ENCODE peak calls at places on chromosomes 11 and 22, in seven cellular contexts. One of them, this sample, is unnamed.

GRCh38 chr22:36422287-36423014 is 34.7 kb upstream of the MYH9 start:
- DNase-seq in cardiac fibroblast: no peak
- DNase-seq in CD8-positive, alpha-beta T cell: no peak
- DNase-seq in HFF-Myc: no peak
- DNase-seq in WERI-Rb-1: no peak
- DNase-seq in lower leg skin: no peak
- DNase-seq in fibroblast of pulmonary artery: no peak
- DNase-seq in this sample: no peak

GRCh38 chr11:42524534-42525227 is 787.1 kb upstream of the API5 start:
- DNase-seq in HFF-Myc: peak; percentile 1
- DNase-seq in WERI-Rb-1: peak; percentile 44
- DNase-seq in lower leg skin: peak; percentile 41
- DNase-seq in fibroblast of pulmonary artery: peak; percentile 82
- DNase-seq in CD8-positive, alpha-beta T cell: no peak
- DNase-seq in cardiac fibroblast: peak; percentile 80
- DNase-seq in this sample: no peak

GRCh38 chr22:44422742-44423370 is 75.2 kb downstream of the RTL6 start:
- DNase-seq in fibroblast of pulmonary artery: no peak
- DNase-seq in WERI-Rb-1: no peak
- DNase-seq in CD8-positive, alpha-beta T cell: no peak
- DNase-seq in lower leg skin: no peak
- DNase-seq in HFF-Myc: no peak
- DNase-seq in cardiac fibroblast: no peak
- DNase-seq in this sample: no peak

GRCh38 chr22:20319041-20319744 is 667 bp downstream of the DGCR6L start:
- DNase-seq in CD8-positive, alpha-beta T cell: peak; percentile 24
- DNase-seq in lower leg skin: peak; percentile 14
- DNase-seq in cardiac fibroblast: peak; percentile 14
- DNase-seq in HFF-Myc: no peak
- DNase-seq in fibroblast of pulmonary artery: peak; percentile 20
- DNase-seq in WERI-Rb-1: peak; percentile 42
- DNase-seq in this sample: no peak

GRCh38 chr11:76173663-76174062 is 32.6 kb downstream of the WNT11 start:
- DNase-seq in CD8-positive, alpha-beta T cell: no peak
- DNase-seq in fibroblast of pulmonary artery: no peak
- DNase-seq in WERI-Rb-1: no peak
- DNase-seq in cardiac fibroblast: no peak
- DNase-seq in lower leg skin: no peak
- DNase-seq in HFF-Myc: no peak
- DNase-seq in this sample: no peak

GRCh38 chr11:75508051-75508561 is 17.6 kb downstream of the GDPD5 start:
- DNase-seq in lower leg skin: no peak
- DNase-seq in CD8-positive, alpha-beta T cell: peak; percentile 57
- DNase-seq in cardiac fibroblast: no peak
- DNase-seq in HFF-Myc: no peak
- DNase-seq in WERI-Rb-1: no peak
- DNase-seq in fibroblast of pulmonary artery: no peak
- DNase-seq in this sample: no peak

GRCh38 chr11:94784884-94785283 is 16.7 kb downstream of the AMOTL1 start:
- DNase-seq in WERI-Rb-1: no peak
- DNase-seq in HFF-Myc: no peak
- DNase-seq in fibroblast of pulmonary artery: no peak
- DNase-seq in cardiac fibroblast: no peak
- DNase-seq in CD8-positive, alpha-beta T cell: no peak
- DNase-seq in lower leg skin: no peak
- DNase-seq in this sample: no peak

GRCh38 chr22:47030881-47031627 is 268.6 kb downstream of the TBC1D22A start:
- DNase-seq in CD8-positive, alpha-beta T cell: no peak
- DNase-seq in fibroblast of pulmonary artery: no peak
- DNase-seq in WERI-Rb-1: no peak
- DNase-seq in HFF-Myc: peak; percentile 20
- DNase-seq in cardiac fibroblast: no peak
- DNase-seq in lower leg skin: peak; percentile 60
- DNase-seq in this sample: no peak

GRCh38 chr11:113730887-113731726 is 25.0 kb upstream of the TMPRSS5 start:
- DNase-seq in cardiac fibroblast: peak; percentile 72
- DNase-seq in fibroblast of pulmonary artery: peak; percentile 72
- DNase-seq in HFF-Myc: peak; percentile 21
- DNase-seq in CD8-positive, alpha-beta T cell: no peak
- DNase-seq in WERI-Rb-1: peak; percentile 56
- DNase-seq in lower leg skin: no peak
- DNase-seq in this sample: peak; percentile 33

GRCh38 chr11:30365793-30366517 is 43.1 kb downstream of the ARL14EP start:
- DNase-seq in HFF-Myc: no peak
- DNase-seq in cardiac fibroblast: no peak
- DNase-seq in CD8-positive, alpha-beta T cell: no peak
- DNase-seq in lower leg skin: no peak
- DNase-seq in WERI-Rb-1: no peak
- DNase-seq in fibroblast of pulmonary artery: no peak
- DNase-seq in this sample: no peak

GRCh38 chr11:109772846-109773400 is 320.3 kb upstream of the ZC3H12C start:
- DNase-seq in fibroblast of pulmonary artery: no peak
- DNase-seq in lower leg skin: no peak
- DNase-seq in HFF-Myc: no peak
- DNase-seq in cardiac fibroblast: no peak
- DNase-seq in WERI-Rb-1: peak; percentile 87
- DNase-seq in CD8-positive, alpha-beta T cell: no peak
- DNase-seq in this sample: no peak

GRCh38 chr22:46908641-46909107 is 146.2 kb downstream of the TBC1D22A start:
- DNase-seq in cardiac fibroblast: no peak
- DNase-seq in lower leg skin: no peak
- DNase-seq in HFF-Myc: no peak
- DNase-seq in CD8-positive, alpha-beta T cell: no peak
- DNase-seq in fibroblast of pulmonary artery: no peak
- DNase-seq in WERI-Rb-1: no peak
- DNase-seq in this sample: no peak

GRCh38 chr22:46665751-46666280 is 45.6 kb downstream of the GRAMD4 start:
- DNase-seq in lower leg skin: no peak
- DNase-seq in CD8-positive, alpha-beta T cell: peak; percentile 11
- DNase-seq in HFF-Myc: no peak
- DNase-seq in cardiac fibroblast: no peak
- DNase-seq in fibroblast of pulmonary artery: no peak
- DNase-seq in WERI-Rb-1: no peak
- DNase-seq in this sample: no peak

GRCh38 chr11:11152877-11153276 is 200.2 kb downstream of the CSNK2A3 start:
- DNase-seq in fibroblast of pulmonary artery: no peak
- DNase-seq in HFF-Myc: no peak
- DNase-seq in CD8-positive, alpha-beta T cell: no peak
- DNase-seq in WERI-Rb-1: no peak
- DNase-seq in cardiac fibroblast: no peak
- DNase-seq in lower leg skin: no peak
- DNase-seq in this sample: no peak

GRCh38 chr11:11155962-11156815 is 196.9 kb downstream of the CSNK2A3 start:
- DNase-seq in lower leg skin: no peak
- DNase-seq in fibroblast of pulmonary artery: no peak
- DNase-seq in WERI-Rb-1: peak; percentile 57
- DNase-seq in HFF-Myc: no peak
- DNase-seq in CD8-positive, alpha-beta T cell: peak; percentile 63
- DNase-seq in cardiac fibroblast: no peak
- DNase-seq in this sample: no peak

DNA sequence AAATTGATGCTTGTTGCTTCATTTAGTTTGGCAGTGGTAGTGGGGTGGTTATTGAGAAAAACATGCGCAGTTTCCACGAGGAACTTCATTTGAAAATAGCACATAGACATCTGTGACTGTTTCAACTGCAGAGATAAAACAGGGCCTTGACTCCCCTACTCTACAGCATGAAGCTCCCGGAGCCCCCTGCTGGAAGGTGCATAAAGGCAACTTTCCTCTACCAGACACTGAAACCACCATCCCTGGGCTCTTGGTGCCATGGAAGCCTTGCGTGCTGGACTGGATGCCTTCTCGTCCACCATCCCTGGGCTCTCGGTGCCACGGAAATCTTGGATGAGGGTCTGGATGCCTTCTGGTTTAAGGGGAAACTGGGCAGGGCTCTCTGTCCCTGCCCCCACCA is 195.8 kb downstream of the CSNK2A3 start:
- DNase-seq in fibroblast of pulmonary artery: peak; percentile 17
- DNase-seq in CD8-positive, alpha-beta T cell: peak; percentile 78
- DNase-seq in WERI-Rb-1: peak; percentile 43
- DNase-seq in lower leg skin: no peak
- DNase-seq in HFF-Myc: no peak
- DNase-seq in cardiac fibroblast: peak; percentile 39
- DNase-seq in this sample: no peak
- TF ChIP-seq CTCF in fibroblast of pulmonary artery: peak; percentile 43
- TF ChIP-seq CTCF in CD8-positive, alpha-beta T cell: peak; percentile 61
- TF ChIP-seq CTCF in WERI-Rb-1: peak; percentile 77
- TF ChIP-seq CTCF in lower leg skin: no peak
- TF ChIP-seq CTCF in HFF-Myc: peak; percentile 62
- TF ChIP-seq CTCF in cardiac fibroblast: peak; percentile 51
- TF ChIP-seq CTCF in this sample: peak; percentile 72

DNA sequence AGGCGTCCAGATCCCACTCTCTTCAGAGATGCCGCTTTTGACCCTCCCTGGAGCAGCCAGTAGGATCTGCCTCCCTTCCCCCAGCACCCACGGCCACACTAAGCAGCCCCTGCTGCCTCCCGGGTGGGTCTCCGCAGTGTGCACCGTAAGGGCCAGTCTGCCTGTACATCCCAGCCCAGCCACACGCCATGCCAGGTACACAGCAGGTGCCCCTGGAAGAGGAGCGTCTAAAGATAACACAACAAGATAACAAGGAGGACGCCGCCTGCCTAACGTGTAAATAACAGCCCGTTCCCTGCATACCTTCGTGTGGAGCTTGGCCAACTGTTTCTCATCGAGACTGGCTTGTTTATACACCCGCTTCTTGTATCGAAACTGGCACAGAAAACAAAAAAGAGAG is 139.4 kb downstream of the SHANK2 start:
- DNase-seq in lower leg skin: no peak
- DNase-seq in WERI-Rb-1: no peak
- DNase-seq in HFF-Myc: no peak
- DNase-seq in cardiac fibroblast: no peak
- DNase-seq in fibroblast of pulmonary artery: no peak
- DNase-seq in CD8-positive, alpha-beta T cell: no peak
- DNase-seq in this sample: no peak
- H3K4me3 ChIP-seq in lower leg skin: no peak overlapping the region
- H3K4me3 ChIP-seq in WERI-Rb-1: no peak overlapping the region
- H3K4me3 ChIP-seq in HFF-Myc: no peak overlapping the region
- H3K4me3 ChIP-seq in cardiac fibroblast: no peak overlapping the region
- H3K4me3 ChIP-seq in fibroblast of pulmonary artery: no peak overlapping the region
- H3K4me3 ChIP-seq in CD8-positive, alpha-beta T cell: no peak overlapping the region
- H3K4me3 ChIP-seq in this sample: no peak overlapping the region

GRCh38 chr11:12885717-12886226 is 123.3 kb upstream of the RASSF10 start:
- DNase-seq in lower leg skin: no peak
- DNase-seq in HFF-Myc: no peak
- DNase-seq in cardiac fibroblast: no peak
- DNase-seq in fibroblast of pulmonary artery: no peak
- DNase-seq in WERI-Rb-1: no peak
- DNase-seq in CD8-positive, alpha-beta T cell: no peak
- DNase-seq in this sample: no peak

GRCh38 chr11:12886508-12886907 is 122.6 kb upstream of the RASSF10 start:
- DNase-seq in cardiac fibroblast: no peak
- DNase-seq in WERI-Rb-1: no peak
- DNase-seq in HFF-Myc: no peak
- DNase-seq in lower leg skin: no peak
- DNase-seq in fibroblast of pulmonary artery: no peak
- DNase-seq in CD8-positive, alpha-beta T cell: no peak
- DNase-seq in this sample: no peak

GRCh38 chr11:12890476-12890875 is 118.6 kb upstream of the RASSF10 start:
- DNase-seq in fibroblast of pulmonary artery: peak; percentile 25
- DNase-seq in lower leg skin: no peak
- DNase-seq in CD8-positive, alpha-beta T cell: no peak
- DNase-seq in HFF-Myc: no peak
- DNase-seq in cardiac fibroblast: peak; percentile 55
- DNase-seq in WERI-Rb-1: no peak
- DNase-seq in this sample: no peak

GRCh38 chr11:12889243-12889642 is 119.9 kb upstream of the RASSF10 start:
- DNase-seq in lower leg skin: no peak
- DNase-seq in CD8-positive, alpha-beta T cell: no peak
- DNase-seq in HFF-Myc: no peak
- DNase-seq in fibroblast of pulmonary artery: peak; percentile 82
- DNase-seq in cardiac fibroblast: peak; percentile 89
- DNase-seq in WERI-Rb-1: no peak
- DNase-seq in this sample: peak; percentile 64

GRCh38 chr11:12888525-12889158 is 120.5 kb upstream of the RASSF10 start:
- DNase-seq in CD8-positive, alpha-beta T cell: peak; percentile 53
- DNase-seq in HFF-Myc: peak; percentile 73
- DNase-seq in lower leg skin: peak; percentile 83
- DNase-seq in cardiac fibroblast: peak; percentile 96
- DNase-seq in WERI-Rb-1: peak; percentile 87
- DNase-seq in fibroblast of pulmonary artery: peak; percentile 96
- DNase-seq in this sample: peak; percentile 72
- TF ChIP-seq CTCF in CD8-positive, alpha-beta T cell: peak; percentile 68
- TF ChIP-seq CTCF in HFF-Myc: peak; percentile 75
- TF ChIP-seq CTCF in lower leg skin: peak; percentile 9
- TF ChIP-seq CTCF in cardiac fibroblast: peak; percentile 70
- TF ChIP-seq CTCF in WERI-Rb-1: peak; percentile 75
- TF ChIP-seq CTCF in fibroblast of pulmonary artery: peak; percentile 80
- TF ChIP-seq CTCF in this sample: peak; percentile 75

GRCh38 chr11:1384206-1384965 is 5.3 kb upstream of the BRSK2 start:
- DNase-seq in CD8-positive, alpha-beta T cell: no peak
- DNase-seq in lower leg skin: no peak
- DNase-seq in WERI-Rb-1: no peak
- DNase-seq in cardiac fibroblast: no peak
- DNase-seq in fibroblast of pulmonary artery: no peak
- DNase-seq in HFF-Myc: no peak
- DNase-seq in this sample: no peak

GRCh38 chr11:1387521-1387920 is 2.2 kb upstream of the BRSK2 start:
- DNase-seq in CD8-positive, alpha-beta T cell: no peak
- DNase-seq in fibroblast of pulmonary artery: no peak
- DNase-seq in cardiac fibroblast: no peak
- DNase-seq in lower leg skin: no peak
- DNase-seq in HFF-Myc: no peak
- DNase-seq in WERI-Rb-1: no peak
- DNase-seq in this sample: no peak

GRCh38 chr11:1381793-1382425 is 7.8 kb upstream of the BRSK2 start:
- DNase-seq in CD8-positive, alpha-beta T cell: no peak
- DNase-seq in lower leg skin: no peak
- DNase-seq in HFF-Myc: no peak
- DNase-seq in cardiac fibroblast: no peak
- DNase-seq in WERI-Rb-1: no peak
- DNase-seq in fibroblast of pulmonary artery: no peak
- DNase-seq in this sample: no peak

GRCh38 chr11:1382429-1382828 is 7.3 kb upstream of the BRSK2 start:
- DNase-seq in cardiac fibroblast: no peak
- DNase-seq in WERI-Rb-1: no peak
- DNase-seq in CD8-positive, alpha-beta T cell: no peak
- DNase-seq in lower leg skin: no peak
- DNase-seq in fibroblast of pulmonary artery: no peak
- DNase-seq in HFF-Myc: no peak
- DNase-seq in this sample: no peak

DNA sequence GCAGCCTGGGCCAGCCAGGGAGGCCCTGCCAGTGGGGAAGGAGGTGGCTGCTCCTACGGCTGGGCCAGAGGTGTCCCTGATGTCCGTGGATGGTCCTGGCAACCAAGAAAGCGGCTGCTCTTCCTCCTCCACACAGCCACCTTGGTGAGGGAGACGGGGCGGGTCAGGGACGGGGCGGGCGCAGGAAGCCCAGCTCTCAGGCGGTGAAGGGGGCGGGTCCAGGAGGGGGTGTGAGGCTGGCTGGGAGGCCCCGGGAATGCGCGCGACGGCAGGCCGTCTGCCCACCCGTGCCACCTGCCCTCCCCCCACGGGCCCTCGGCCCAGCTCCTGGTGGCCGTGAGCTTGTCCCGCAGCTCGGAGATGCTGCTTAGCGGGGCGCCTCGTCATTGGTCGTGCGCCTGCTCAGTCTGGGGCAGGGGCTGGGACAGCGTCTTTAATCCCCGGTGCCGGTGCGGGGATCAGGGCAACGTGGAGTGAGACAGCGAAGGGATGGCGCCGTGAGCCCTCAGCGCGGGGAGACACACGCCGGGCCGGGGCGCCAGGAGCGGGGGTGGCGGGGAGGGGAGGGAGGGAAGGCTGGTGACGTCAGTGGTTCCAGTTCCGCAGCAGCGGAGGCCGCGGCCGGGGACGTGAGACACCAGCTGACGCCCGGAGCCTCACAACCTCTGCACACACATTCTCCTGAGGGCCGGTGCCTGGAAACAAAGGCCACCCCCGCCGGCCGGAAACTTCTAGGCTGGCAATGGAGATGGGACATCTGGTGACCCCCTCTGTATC is 6.7 kb upstream of the BRSK2 start:
- DNase-seq in HFF-Myc: peak; percentile 10
- DNase-seq in lower leg skin: peak; percentile 45
- DNase-seq in cardiac fibroblast: peak; percentile 74
- DNase-seq in CD8-positive, alpha-beta T cell: peak; percentile 79
- DNase-seq in WERI-Rb-1: peak; percentile 91
- DNase-seq in fibroblast of pulmonary artery: peak; percentile 70
- DNase-seq in this sample: no peak
- H3K4me3 ChIP-seq in HFF-Myc: peak overlapping the region; percentile 39
- H3K4me3 ChIP-seq in lower leg skin: no peak overlapping the region
- H3K4me3 ChIP-seq in cardiac fibroblast: peak overlapping the region; percentile 53
- H3K4me3 ChIP-seq in CD8-positive, alpha-beta T cell: peak overlapping the region; percentile 83
- H3K4me3 ChIP-seq in WERI-Rb-1: peak overlapping the region; percentile 45
- H3K4me3 ChIP-seq in fibroblast of pulmonary artery: peak overlapping the region; percentile 52
- H3K4me3 ChIP-seq in this sample: peak overlapping the region; percentile 66

This sample was measured in AG09309.